ENCODE peak calls at places on chromosomes 2 and 18, in seven cellular contexts. One of them, this sample, is unnamed. For H3K9me3 and H3K4me1, the result is how much of the 10 kb centered on the place peaks cover.

GRCh38 chr18:51980101-51980500 is 359.9 kb upstream of the DCC start:
- DNase-seq in Peyer's patch: no peak
- DNase-seq in lower lobe of right lung: no peak
- DNase-seq in A549: no peak
- DNase-seq in neural progenitor cell: no peak
- DNase-seq in neuronal stem cell: no peak
- DNase-seq in aorta: no peak
- DNase-seq in this sample: no peak

GRCh38 chr2:72131916-72132841 is 15.5 kb downstream of the CYP26B1 start:
- DNase-seq in lower lobe of right lung: no peak
- DNase-seq in neuronal stem cell: no peak
- DNase-seq in Peyer's patch: no peak
- DNase-seq in A549: no peak
- DNase-seq in aorta: peak
- DNase-seq in neural progenitor cell: no peak
- DNase-seq in this sample: no peak

GRCh38 chr18:621181-621580 is 24.4 kb downstream of the CLUL1 start:
- DNase-seq in aorta: no peak
- DNase-seq in Peyer's patch: no peak
- DNase-seq in neuronal stem cell: no peak
- DNase-seq in neural progenitor cell: peak
- DNase-seq in lower lobe of right lung: no peak
- DNase-seq in A549: no peak
- DNase-seq in this sample: no peak

GRCh38 chr2:54904836-54905235 is 145.4 kb downstream of the RTN4 start:
- DNase-seq in A549: no peak
- DNase-seq in neural progenitor cell: no peak
- DNase-seq in aorta: no peak
- DNase-seq in lower lobe of right lung: no peak
- DNase-seq in neuronal stem cell: no peak
- DNase-seq in Peyer's patch: no peak
- DNase-seq in this sample: peak

GRCh38 chr18:49500136-49500921 is 13.3 kb upstream of the C18orf32 start:
- DNase-seq in Peyer's patch: no peak
- DNase-seq in lower lobe of right lung: peak
- DNase-seq in neural progenitor cell: peak
- DNase-seq in neuronal stem cell: peak
- DNase-seq in aorta: no peak
- DNase-seq in A549: no peak
- DNase-seq in this sample: no peak

GRCh38 chr18:76672627-76673026 is 149.7 kb upstream of the ZNF236 start:
- DNase-seq in aorta: no peak
- DNase-seq in neural progenitor cell: no peak
- DNase-seq in neuronal stem cell: no peak
- DNase-seq in Peyer's patch: no peak
- DNase-seq in lower lobe of right lung: no peak
- DNase-seq in A549: no peak
- DNase-seq in this sample: no peak

GRCh38 chr2:195419033-195419432 is 238.0 kb upstream of the SLC39A10 start:
- DNase-seq in neural progenitor cell: no peak
- DNase-seq in neuronal stem cell: no peak
- DNase-seq in Peyer's patch: no peak
- DNase-seq in aorta: no peak
- DNase-seq in A549: no peak
- DNase-seq in lower lobe of right lung: no peak
- DNase-seq in this sample: no peak

GRCh38 chr2:147171961-147172360 is 672.9 kb upstream of the ACVR2A start:
- DNase-seq in lower lobe of right lung: no peak
- DNase-seq in Peyer's patch: no peak
- DNase-seq in neural progenitor cell: no peak
- DNase-seq in aorta: no peak
- DNase-seq in A549: no peak
- DNase-seq in neuronal stem cell: no peak
- DNase-seq in this sample: no peak

GRCh38 chr2:193156480-193156879 is 961.7 kb upstream of the TMEFF2 start:
- DNase-seq in lower lobe of right lung: no peak
- DNase-seq in neural progenitor cell: no peak
- DNase-seq in aorta: no peak
- DNase-seq in Peyer's patch: no peak
- DNase-seq in neuronal stem cell: no peak
- DNase-seq in A549: no peak
- DNase-seq in this sample: no peak

GRCh38 chr2:193154076-193154475 is 959.3 kb upstream of the TMEFF2 start:
- DNase-seq in neural progenitor cell: no peak
- DNase-seq in neuronal stem cell: no peak
- DNase-seq in lower lobe of right lung: no peak
- DNase-seq in Peyer's patch: no peak
- DNase-seq in A549: no peak
- DNase-seq in aorta: no peak
- DNase-seq in this sample: no peak

DNA sequence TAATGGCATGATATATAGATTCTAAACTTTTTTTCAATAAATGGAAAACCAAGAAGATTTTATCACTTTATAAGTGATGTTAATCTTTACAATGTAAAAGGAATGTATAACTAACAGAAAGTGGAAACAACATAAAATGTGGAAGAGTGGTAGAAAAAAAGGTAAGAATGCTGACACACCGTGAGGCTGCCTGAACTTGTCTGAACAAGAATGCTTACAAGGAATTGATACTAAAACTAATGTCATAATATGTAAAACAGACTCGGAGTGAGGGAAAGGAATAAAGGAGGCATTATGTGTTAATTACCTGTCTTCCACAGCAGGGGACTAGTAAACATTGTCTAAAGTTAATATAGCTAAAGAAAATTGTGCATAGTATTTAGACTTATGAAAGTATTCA is 958.8 kb upstream of the TMEFF2 start:
- DNase-seq in lower lobe of right lung: no peak
- DNase-seq in Peyer's patch: no peak
- DNase-seq in neural progenitor cell: no peak
- DNase-seq in A549: no peak
- DNase-seq in neuronal stem cell: no peak
- DNase-seq in aorta: no peak
- DNase-seq in this sample: no peak
- H3K9me3 ChIP-seq in lower lobe of right lung: under half
- H3K9me3 ChIP-seq in Peyer's patch: under half
- H3K9me3 ChIP-seq in neural progenitor cell: under half
- H3K9me3 ChIP-seq in A549: under half
- H3K9me3 ChIP-seq in neuronal stem cell: under half
- H3K9me3 ChIP-seq in aorta: under half
- H3K9me3 ChIP-seq in this sample: under half

GRCh38 chr2:239269173-239269865 is 131.5 kb downstream of the HDAC4 start:
- DNase-seq in A549: no peak
- DNase-seq in aorta: peak
- DNase-seq in lower lobe of right lung: no peak
- DNase-seq in neuronal stem cell: no peak
- DNase-seq in neural progenitor cell: no peak
- DNase-seq in Peyer's patch: no peak
- DNase-seq in this sample: no peak

GRCh38 chr2:239269959-239270358 is 130.9 kb downstream of the HDAC4 start:
- DNase-seq in neural progenitor cell: no peak
- DNase-seq in neuronal stem cell: no peak
- DNase-seq in A549: no peak
- DNase-seq in lower lobe of right lung: no peak
- DNase-seq in aorta: peak
- DNase-seq in Peyer's patch: no peak
- DNase-seq in this sample: no peak

GRCh38 chr2:239273280-239274234 is 127.3 kb downstream of the HDAC4 start:
- DNase-seq in neuronal stem cell: no peak
- DNase-seq in A549: no peak
- DNase-seq in lower lobe of right lung: peak
- DNase-seq in aorta: peak
- DNase-seq in neural progenitor cell: no peak
- DNase-seq in Peyer's patch: no peak
- DNase-seq in this sample: no peak

GRCh38 chr2:239272626-239273025 is 128.2 kb downstream of the HDAC4 start:
- DNase-seq in neural progenitor cell: no peak
- DNase-seq in Peyer's patch: no peak
- DNase-seq in neuronal stem cell: no peak
- DNase-seq in aorta: no peak
- DNase-seq in lower lobe of right lung: no peak
- DNase-seq in A549: no peak
- DNase-seq in this sample: no peak

DNA sequence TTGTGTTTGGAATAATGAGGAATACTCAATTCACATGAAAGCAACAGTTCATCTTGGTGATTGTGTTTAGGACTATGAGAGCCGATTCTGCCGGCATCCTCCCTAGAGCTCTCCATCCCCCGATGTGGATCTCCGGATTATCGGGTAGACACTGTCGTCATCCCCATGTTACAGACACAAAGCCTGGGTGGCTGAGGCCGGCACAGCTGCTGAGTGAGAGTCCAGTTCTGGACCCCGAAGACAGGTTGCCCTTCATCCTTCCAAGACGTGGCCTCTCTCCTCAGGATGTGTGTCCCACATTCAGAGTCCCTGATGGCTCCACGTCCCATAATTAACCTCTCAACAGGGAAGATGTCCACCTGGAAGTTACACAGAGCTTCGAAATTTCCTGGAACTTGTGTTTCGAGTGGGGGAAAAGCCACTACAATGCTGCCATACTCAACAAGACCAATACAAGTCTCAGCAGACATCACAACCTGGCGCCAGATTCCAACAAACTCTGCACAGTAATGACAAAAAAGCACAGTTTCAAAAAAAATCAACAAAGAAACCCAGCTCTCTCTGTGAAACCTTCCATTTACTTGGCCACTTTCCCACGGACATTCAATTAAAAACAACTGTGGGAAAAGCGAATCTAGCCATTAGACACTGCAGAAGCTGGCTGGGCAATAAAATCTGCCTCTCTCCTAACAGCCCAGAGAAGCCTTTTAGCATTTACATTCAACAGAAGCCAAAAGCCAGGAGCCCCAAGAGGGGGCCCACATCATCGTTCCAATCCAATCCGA is 129.2 kb downstream of the HDAC4 start:
- DNase-seq in aorta: peak
- DNase-seq in neuronal stem cell: no peak
- DNase-seq in neural progenitor cell: no peak
- DNase-seq in A549: no peak
- DNase-seq in lower lobe of right lung: no peak
- DNase-seq in Peyer's patch: no peak
- DNase-seq in this sample: no peak
- H3K4me1 ChIP-seq in aorta: under half
- H3K4me1 ChIP-seq in neuronal stem cell: under half
- H3K4me1 ChIP-seq in neural progenitor cell: under half
- H3K4me1 ChIP-seq in A549: half or more
- H3K4me1 ChIP-seq in lower lobe of right lung: under half
- H3K4me1 ChIP-seq in Peyer's patch: under half
- H3K4me1 ChIP-seq in this sample: under half

GRCh38 chr2:20291846-20292408 is 58.7 kb downstream of the PUM2 start:
- DNase-seq in aorta: no peak
- DNase-seq in Peyer's patch: no peak
- DNase-seq in neural progenitor cell: peak
- DNase-seq in neuronal stem cell: no peak
- DNase-seq in lower lobe of right lung: no peak
- DNase-seq in A549: no peak
- DNase-seq in this sample: no peak
- H3K9me3 ChIP-seq in aorta: under half
- H3K9me3 ChIP-seq in Peyer's patch: under half
- H3K9me3 ChIP-seq in neural progenitor cell: under half
- H3K9me3 ChIP-seq in neuronal stem cell: under half
- H3K9me3 ChIP-seq in lower lobe of right lung: under half
- H3K9me3 ChIP-seq in A549: under half
- H3K9me3 ChIP-seq in this sample: under half

GRCh38 chr2:239330836-239331235 is 70.0 kb downstream of the HDAC4 start:
- DNase-seq in Peyer's patch: no peak
- DNase-seq in neural progenitor cell: no peak
- DNase-seq in aorta: no peak
- DNase-seq in A549: no peak
- DNase-seq in neuronal stem cell: no peak
- DNase-seq in lower lobe of right lung: no peak
- DNase-seq in this sample: no peak

GRCh38 chr2:239328306-239329191 is 72.3 kb downstream of the HDAC4 start:
- DNase-seq in A549: no peak
- DNase-seq in Peyer's patch: peak
- DNase-seq in neural progenitor cell: peak
- DNase-seq in aorta: peak
- DNase-seq in lower lobe of right lung: no peak
- DNase-seq in neuronal stem cell: no peak
- DNase-seq in this sample: no peak

GRCh38 chr2:239327536-239328305 is 73.1 kb downstream of the HDAC4 start:
- DNase-seq in A549: no peak
- DNase-seq in aorta: no peak
- DNase-seq in neuronal stem cell: no peak
- DNase-seq in Peyer's patch: peak
- DNase-seq in lower lobe of right lung: no peak
- DNase-seq in neural progenitor cell: no peak
- DNase-seq in this sample: no peak

GRCh38 chr2:239329972-239330572 is 70.7 kb downstream of the HDAC4 start:
- DNase-seq in lower lobe of right lung: no peak
- DNase-seq in A549: no peak
- DNase-seq in neural progenitor cell: no peak
- DNase-seq in Peyer's patch: no peak
- DNase-seq in neuronal stem cell: no peak
- DNase-seq in aorta: no peak
- DNase-seq in this sample: peak

DNA sequence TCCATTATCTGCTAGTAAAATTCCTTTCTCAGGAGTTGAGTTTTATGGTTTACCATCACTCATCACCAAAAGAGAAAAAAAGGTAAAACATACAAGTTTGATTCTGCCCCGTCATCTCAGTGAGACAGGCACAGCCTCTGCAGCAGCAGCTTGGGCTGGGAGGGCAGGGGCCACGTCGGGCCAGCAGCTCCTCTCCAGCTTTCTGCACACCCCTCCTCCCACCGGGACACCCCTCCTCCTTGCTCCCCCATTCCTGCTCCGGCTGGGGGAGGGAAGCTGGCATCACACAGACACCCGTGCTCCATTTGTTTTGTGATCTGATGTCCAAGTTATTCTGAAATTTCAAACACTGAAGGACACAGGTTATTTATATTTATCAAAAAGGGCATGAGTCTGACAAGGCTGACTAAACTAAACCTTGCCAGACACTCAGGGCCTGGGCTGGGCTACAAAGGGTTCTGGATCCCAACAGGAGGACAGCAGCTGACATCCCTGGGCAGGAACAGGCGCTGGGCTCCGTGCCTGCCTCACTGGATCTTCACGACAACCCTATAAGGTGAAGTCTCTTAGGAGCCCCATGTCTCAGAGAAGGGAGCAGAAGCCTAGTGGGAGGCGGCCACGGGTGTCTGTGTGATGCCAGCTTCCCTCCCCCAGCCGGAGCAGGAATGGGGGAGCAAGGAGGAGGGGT is 71.4 kb downstream of the HDAC4 start:
- DNase-seq in A549: no peak
- DNase-seq in Peyer's patch: peak
- DNase-seq in neural progenitor cell: no peak
- DNase-seq in lower lobe of right lung: no peak
- DNase-seq in aorta: no peak
- DNase-seq in neuronal stem cell: no peak
- DNase-seq in this sample: no peak
- H3K4me1 ChIP-seq in A549: under half
- H3K4me1 ChIP-seq in Peyer's patch: under half
- H3K4me1 ChIP-seq in neural progenitor cell: under half
- H3K4me1 ChIP-seq in lower lobe of right lung: under half
- H3K4me1 ChIP-seq in aorta: under half
- H3K4me1 ChIP-seq in neuronal stem cell: under half
- H3K4me1 ChIP-seq in this sample: under half

This sample was measured in body of pancreas.